ENCODE peak calls at places on chromosomes 16 and 17, in nine cellular contexts. One of them, this sample, is unnamed. For H3K4me1, the result is how much of the 10 kb centered on the place peaks cover.

GRCh38 chr17:72877348-72877747 is 215.1 kb downstream of the SLC39A11 start:
- DNase-seq in body of pancreas: no peak
- DNase-seq in CD8-positive, alpha-beta T cell: no peak
- DNase-seq in fibroblast of lung: no peak
- DNase-seq in PC-9: no peak
- DNase-seq in cardiac muscle cell: no peak
- DNase-seq in lung: no peak
- DNase-seq in uterus: no peak
- DNase-seq in prostate gland: no peak
- DNase-seq in this sample: no peak

GRCh38 chr17:62937636-62938035 is 28.4 kb upstream of the TANC2 start:
- DNase-seq in body of pancreas: no peak
- DNase-seq in CD8-positive, alpha-beta T cell: no peak
- DNase-seq in fibroblast of lung: no peak
- DNase-seq in PC-9: no peak
- DNase-seq in cardiac muscle cell: peak
- DNase-seq in lung: no peak
- DNase-seq in uterus: no peak
- DNase-seq in prostate gland: no peak
- DNase-seq in this sample: no peak

GRCh38 chr16:87047221-87048037 is 269.8 kb downstream of the C16orf95 start:
- DNase-seq in body of pancreas: no peak
- DNase-seq in CD8-positive, alpha-beta T cell: no peak
- DNase-seq in fibroblast of lung: peak
- DNase-seq in PC-9: no peak
- DNase-seq in cardiac muscle cell: no peak
- DNase-seq in lung: no peak
- DNase-seq in uterus: no peak
- DNase-seq in prostate gland: no peak
- DNase-seq in this sample: no peak

GRCh38 chr17:18166894-18167293 is 16.7 kb upstream of the ALKBH5 start:
- DNase-seq in body of pancreas: peak
- DNase-seq in CD8-positive, alpha-beta T cell: no peak
- DNase-seq in fibroblast of lung: no peak
- DNase-seq in PC-9: peak
- DNase-seq in cardiac muscle cell: no peak
- DNase-seq in lung: no peak
- DNase-seq in uterus: no peak
- DNase-seq in prostate gland: no peak
- DNase-seq in this sample: no peak

GRCh38 chr16:3458278-3458851 is 14.9 kb downstream of the NAA60 start:
- DNase-seq in body of pancreas: peak
- DNase-seq in CD8-positive, alpha-beta T cell: no peak
- DNase-seq in fibroblast of lung: peak
- DNase-seq in PC-9: no peak
- DNase-seq in cardiac muscle cell: peak
- DNase-seq in lung: no peak
- DNase-seq in uterus: no peak
- DNase-seq in prostate gland: no peak
- DNase-seq in this sample: peak

GRCh38 chr16:88701541-88702363 is 4.5 kb downstream of the RNF166 start:
- DNase-seq in body of pancreas: no peak
- DNase-seq in CD8-positive, alpha-beta T cell: peak
- DNase-seq in fibroblast of lung: no peak
- DNase-seq in PC-9: no peak
- DNase-seq in cardiac muscle cell: no peak
- DNase-seq in lung: no peak
- DNase-seq in uterus: no peak
- DNase-seq in prostate gland: no peak
- DNase-seq in this sample: no peak

GRCh38 chr16:89442990-89443726 is 47.2 kb downstream of the ANKRD11 start:
- DNase-seq in body of pancreas: peak
- DNase-seq in CD8-positive, alpha-beta T cell: no peak
- DNase-seq in fibroblast of lung: peak
- DNase-seq in PC-9: peak
- DNase-seq in cardiac muscle cell: peak
- DNase-seq in lung: peak
- DNase-seq in uterus: peak
- DNase-seq in prostate gland: peak
- DNase-seq in this sample: peak

GRCh38 chr17:28597606-28598383 is 1.0 kb downstream of the SPAG5 start:
- DNase-seq in body of pancreas: no peak
- DNase-seq in CD8-positive, alpha-beta T cell: no peak
- DNase-seq in fibroblast of lung: no peak
- DNase-seq in PC-9: peak
- DNase-seq in cardiac muscle cell: no peak
- DNase-seq in lung: no peak
- DNase-seq in uterus: no peak
- DNase-seq in prostate gland: no peak
- DNase-seq in this sample: no peak

GRCh38 chr16:88368036-88368435 is 14.7 kb upstream of the ZNF469 start:
- DNase-seq in body of pancreas: no peak
- DNase-seq in CD8-positive, alpha-beta T cell: no peak
- DNase-seq in fibroblast of lung: no peak
- DNase-seq in PC-9: no peak
- DNase-seq in cardiac muscle cell: no peak
- DNase-seq in lung: no peak
- DNase-seq in uterus: no peak
- DNase-seq in prostate gland: no peak
- DNase-seq in this sample: peak

GRCh38 chr17:9255838-9256237 is 234.5 kb downstream of the NTN1 start:
- DNase-seq in body of pancreas: no peak
- DNase-seq in CD8-positive, alpha-beta T cell: no peak
- DNase-seq in fibroblast of lung: no peak
- DNase-seq in PC-9: no peak
- DNase-seq in cardiac muscle cell: no peak
- DNase-seq in lung: no peak
- DNase-seq in uterus: no peak
- DNase-seq in prostate gland: no peak
- DNase-seq in this sample: no peak

GRCh38 chr16:67653131-67654068 is 6.7 kb downstream of the ACD start:
- DNase-seq in body of pancreas: no peak
- DNase-seq in CD8-positive, alpha-beta T cell: no peak
- DNase-seq in fibroblast of lung: no peak
- DNase-seq in PC-9: no peak
- DNase-seq in cardiac muscle cell: peak
- DNase-seq in lung: no peak
- DNase-seq in uterus: no peak
- DNase-seq in prostate gland: no peak
- DNase-seq in this sample: no peak

GRCh38 chr17:81339180-81339501 is 44.0 kb upstream of the SLC38A10 start:
- DNase-seq in body of pancreas: no peak
- DNase-seq in CD8-positive, alpha-beta T cell: no peak
- DNase-seq in fibroblast of lung: no peak
- DNase-seq in PC-9: no peak
- DNase-seq in cardiac muscle cell: no peak
- DNase-seq in lung: no peak
- DNase-seq in uterus: no peak
- DNase-seq in prostate gland: no peak
- DNase-seq in this sample: no peak

GRCh38 chr17:38958326-38958725 is 8.9 kb downstream of the FBXO47 start:
- DNase-seq in body of pancreas: no peak
- DNase-seq in CD8-positive, alpha-beta T cell: no peak
- DNase-seq in fibroblast of lung: peak
- DNase-seq in PC-9: peak
- DNase-seq in cardiac muscle cell: no peak
- DNase-seq in lung: no peak
- DNase-seq in uterus: no peak
- DNase-seq in prostate gland: no peak
- DNase-seq in this sample: no peak
- H3K4me3 ChIP-seq in body of pancreas: no peak
- H3K4me3 ChIP-seq in CD8-positive, alpha-beta T cell: no peak
- H3K4me3 ChIP-seq in fibroblast of lung: no peak
- H3K4me3 ChIP-seq in PC-9: no peak
- H3K4me3 ChIP-seq in cardiac muscle cell: no peak
- H3K4me3 ChIP-seq in lung: no peak
- H3K4me3 ChIP-seq in uterus: no peak
- H3K4me3 ChIP-seq in prostate gland: no peak
- H3K4me3 ChIP-seq in this sample: no peak

GRCh38 chr17:46123607-46124006 is 69.6 kb downstream of the KANSL1 start:
- DNase-seq in body of pancreas: no peak
- DNase-seq in CD8-positive, alpha-beta T cell: no peak
- DNase-seq in fibroblast of lung: no peak
- DNase-seq in PC-9: no peak
- DNase-seq in cardiac muscle cell: no peak
- DNase-seq in lung: no peak
- DNase-seq in uterus: no peak
- DNase-seq in prostate gland: no peak
- DNase-seq in this sample: no peak
- H3K4me1 ChIP-seq in body of pancreas: half or more
- H3K4me1 ChIP-seq in CD8-positive, alpha-beta T cell: half or more
- H3K4me1 ChIP-seq in fibroblast of lung: under half
- H3K4me1 ChIP-seq in PC-9: under half
- H3K4me1 ChIP-seq in cardiac muscle cell: half or more
- H3K4me1 ChIP-seq in lung: under half
- H3K4me1 ChIP-seq in uterus: under half
- H3K4me1 ChIP-seq in prostate gland: under half
- H3K4me1 ChIP-seq in this sample: under half

DNA sequence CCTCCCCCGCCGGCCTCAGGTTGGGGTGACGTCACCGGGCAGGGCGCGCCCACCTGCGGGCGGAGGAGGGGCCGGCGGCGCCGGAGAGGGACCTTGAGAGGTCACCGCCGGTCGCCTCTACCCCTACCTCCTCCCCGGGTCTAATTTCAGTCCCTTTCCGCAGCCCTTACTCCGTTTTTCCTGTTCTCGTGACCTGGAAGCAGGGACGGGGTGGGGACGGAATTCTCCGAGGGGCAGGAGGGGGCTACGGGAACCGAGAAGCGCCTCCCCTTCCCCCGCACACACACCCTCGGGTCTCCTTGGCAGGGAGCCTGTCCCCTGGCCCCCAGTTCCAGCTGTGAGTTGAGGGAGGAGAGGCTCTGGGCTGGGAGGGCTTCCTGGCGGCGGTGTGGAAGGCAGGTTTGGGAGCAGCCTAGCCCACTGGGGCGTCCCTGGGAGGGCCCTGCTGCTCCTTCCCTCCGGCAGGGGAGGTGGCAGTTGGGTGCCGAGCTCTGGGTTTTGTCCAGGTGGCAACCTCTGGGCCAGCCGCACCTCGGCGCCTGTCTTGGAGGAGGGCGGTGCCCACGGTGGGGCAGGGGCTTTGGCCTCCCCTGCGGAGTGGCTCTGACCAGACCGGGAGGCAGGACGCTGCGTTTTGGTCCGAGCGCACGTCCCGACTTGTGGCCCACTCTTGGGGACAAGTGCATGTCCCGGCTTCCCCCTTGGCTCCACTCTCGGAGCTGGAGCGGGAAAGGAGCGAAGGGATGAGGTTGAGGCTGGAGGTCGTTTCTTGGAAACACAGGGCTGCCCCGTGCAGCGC is 765 bp downstream of the SYNGR3 start:
- DNase-seq in body of pancreas: no peak
- DNase-seq in CD8-positive, alpha-beta T cell: peak
- DNase-seq in fibroblast of lung: no peak
- DNase-seq in PC-9: no peak
- DNase-seq in cardiac muscle cell: no peak
- DNase-seq in lung: no peak
- DNase-seq in uterus: no peak
- DNase-seq in prostate gland: no peak
- DNase-seq in this sample: peak
- H3K4me3 ChIP-seq in body of pancreas: no peak
- H3K4me3 ChIP-seq in CD8-positive, alpha-beta T cell: peak
- H3K4me3 ChIP-seq in fibroblast of lung: peak
- H3K4me3 ChIP-seq in PC-9: peak
- H3K4me3 ChIP-seq in cardiac muscle cell: peak
- H3K4me3 ChIP-seq in lung: no peak
- H3K4me3 ChIP-seq in uterus: no peak
- H3K4me3 ChIP-seq in prostate gland: no peak
- H3K4me3 ChIP-seq in this sample: no peak

GRCh38 chr16:55476625-55477533 is 2.1 kb upstream of the MMP2 start:
- DNase-seq in body of pancreas: no peak
- DNase-seq in CD8-positive, alpha-beta T cell: no peak
- DNase-seq in fibroblast of lung: no peak
- DNase-seq in PC-9: no peak
- DNase-seq in cardiac muscle cell: no peak
- DNase-seq in lung: no peak
- DNase-seq in uterus: no peak
- DNase-seq in prostate gland: no peak
- DNase-seq in this sample: no peak

GRCh38 chr16:55482056-55482455 is 3.1 kb downstream of the MMP2 start:
- DNase-seq in body of pancreas: no peak
- DNase-seq in CD8-positive, alpha-beta T cell: no peak
- DNase-seq in fibroblast of lung: peak
- DNase-seq in PC-9: no peak
- DNase-seq in cardiac muscle cell: no peak
- DNase-seq in lung: no peak
- DNase-seq in uterus: no peak
- DNase-seq in prostate gland: no peak
- DNase-seq in this sample: no peak

GRCh38 chr16:55480228-55480655 is 1.2 kb downstream of the MMP2 start:
- DNase-seq in body of pancreas: peak
- DNase-seq in CD8-positive, alpha-beta T cell: no peak
- DNase-seq in fibroblast of lung: peak
- DNase-seq in PC-9: no peak
- DNase-seq in cardiac muscle cell: peak
- DNase-seq in lung: peak
- DNase-seq in uterus: peak
- DNase-seq in prostate gland: peak
- DNase-seq in this sample: peak

GRCh38 chr16:55479560-55480197 is 681 bp downstream of the MMP2 start:
- DNase-seq in body of pancreas: no peak
- DNase-seq in CD8-positive, alpha-beta T cell: no peak
- DNase-seq in fibroblast of lung: no peak
- DNase-seq in PC-9: no peak
- DNase-seq in cardiac muscle cell: peak
- DNase-seq in lung: no peak
- DNase-seq in uterus: peak
- DNase-seq in prostate gland: no peak
- DNase-seq in this sample: no peak

DNA sequence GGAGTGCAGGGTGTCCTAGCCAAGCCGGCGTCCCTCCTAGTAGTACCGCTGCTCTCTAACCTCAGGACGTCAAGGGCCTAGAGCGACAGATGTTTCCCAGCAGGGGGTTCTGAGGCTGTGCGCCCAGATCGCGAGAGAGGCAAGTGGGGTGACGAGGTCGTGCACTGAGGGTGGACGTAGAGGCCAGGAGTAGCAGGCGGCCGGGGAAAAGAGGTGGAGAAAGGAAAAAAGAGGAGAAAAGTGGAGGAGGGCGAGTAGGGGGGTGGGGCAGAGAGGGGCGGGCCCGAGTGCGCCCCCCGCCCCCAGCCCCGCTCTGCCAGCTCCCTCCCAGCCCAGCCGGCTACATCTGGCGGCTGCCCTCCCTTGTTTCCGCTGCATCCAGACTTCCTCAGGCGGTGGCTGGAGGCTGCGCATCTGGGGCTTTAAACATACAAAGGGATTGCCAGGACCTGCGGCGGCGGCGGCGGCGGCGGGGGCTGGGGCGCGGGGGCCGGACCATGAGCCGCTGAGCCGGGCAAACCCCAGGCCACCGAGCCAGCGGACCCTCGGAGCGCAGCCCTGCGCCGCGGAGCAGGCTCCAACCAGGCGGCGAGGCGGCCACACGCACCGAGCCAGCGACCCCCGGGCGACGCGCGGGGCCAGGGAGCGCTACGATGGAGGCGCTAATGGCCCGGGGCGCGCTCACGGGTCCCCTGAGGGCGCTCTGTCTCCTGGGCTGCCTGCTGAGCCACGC is at the start of gene MMP2:
- DNase-seq in body of pancreas: no peak
- DNase-seq in CD8-positive, alpha-beta T cell: no peak
- DNase-seq in fibroblast of lung: peak
- DNase-seq in PC-9: no peak
- DNase-seq in cardiac muscle cell: peak
- DNase-seq in lung: peak
- DNase-seq in uterus: peak
- DNase-seq in prostate gland: no peak
- DNase-seq in this sample: peak
- H3K4me1 ChIP-seq in body of pancreas: under half
- H3K4me1 ChIP-seq in CD8-positive, alpha-beta T cell: under half
- H3K4me1 ChIP-seq in fibroblast of lung: under half
- H3K4me1 ChIP-seq in PC-9: under half
- H3K4me1 ChIP-seq in cardiac muscle cell: under half
- H3K4me1 ChIP-seq in lung: under half
- H3K4me1 ChIP-seq in uterus: under half
- H3K4me1 ChIP-seq in prostate gland: under half
- H3K4me1 ChIP-seq in this sample: under half

This sample was measured in mucosa of descending colon.